ENCODE peak calls at places on chromosomes 11 and 22, in four cellular contexts. One of them, this sample, is unnamed.

GRCh38 chr11:110027627-110028371 is 65.4 kb upstream of the ZC3H12C start:
- DNase-seq in type B pancreatic cell: no peak
- DNase-seq in thoracic aorta: no peak
- DNase-seq in GM10248: no peak
- DNase-seq in this sample: no peak

GRCh38 chr11:119518746-119519382 is 95.9 kb upstream of the THY1 start:
- DNase-seq in type B pancreatic cell: no peak
- DNase-seq in thoracic aorta: no peak
- DNase-seq in GM10248: no peak
- DNase-seq in this sample: no peak

GRCh38 chr11:92886243-92886905 is 83.1 kb upstream of the MTNR1B start:
- DNase-seq in type B pancreatic cell: no peak
- DNase-seq in thoracic aorta: no peak
- DNase-seq in GM10248: peak
- DNase-seq in this sample: no peak

GRCh38 chr11:64741393-64742086 is 2.4 kb downstream of the RASGRP2 start:
- DNase-seq in type B pancreatic cell: no peak
- DNase-seq in thoracic aorta: no peak
- DNase-seq in GM10248: no peak
- DNase-seq in this sample: no peak

GRCh38 chr11:16603890-16604783 is 134.3 kb upstream of the C11orf58 start:
- DNase-seq in type B pancreatic cell: no peak
- DNase-seq in thoracic aorta: no peak
- DNase-seq in GM10248: peak
- DNase-seq in this sample: no peak

GRCh38 chr11:64875369-64876225 is 2.8 kb downstream of the EHD1 start:
- DNase-seq in type B pancreatic cell: no peak
- DNase-seq in thoracic aorta: no peak
- DNase-seq in GM10248: no peak
- DNase-seq in this sample: no peak

GRCh38 chr11:84962018-84962417 is 665.1 kb downstream of the DLG2 start:
- DNase-seq in type B pancreatic cell: no peak
- DNase-seq in thoracic aorta: no peak
- DNase-seq in GM10248: no peak
- DNase-seq in this sample: no peak

GRCh38 chr11:57294225-57295131 is 30.3 kb downstream of the TNKS1BP1 start:
- DNase-seq in type B pancreatic cell: no peak
- DNase-seq in thoracic aorta: no peak
- DNase-seq in GM10248: no peak
- DNase-seq in this sample: no peak

GRCh38 chr11:64792482-64792881 is 10.5 kb downstream of the MAP4K2 start:
- DNase-seq in type B pancreatic cell: no peak
- DNase-seq in thoracic aorta: no peak
- DNase-seq in GM10248: no peak
- DNase-seq in this sample: no peak

GRCh38 chr22:26558246-26558895 is 31.6 kb downstream of the TPST2 start:
- DNase-seq in type B pancreatic cell: no peak
- DNase-seq in thoracic aorta: no peak
- DNase-seq in GM10248: no peak
- DNase-seq in this sample: no peak
- TF ChIP-seq CTCF in type B pancreatic cell: no peak
- TF ChIP-seq CTCF in thoracic aorta: no peak
- TF ChIP-seq CTCF in GM10248: no peak
- TF ChIP-seq CTCF in this sample: no peak

GRCh38 chr11:59801160-59801706 is 9.3 kb downstream of the MRPL16 start:
- DNase-seq in type B pancreatic cell: no peak
- DNase-seq in thoracic aorta: no peak
- DNase-seq in GM10248: no peak
- DNase-seq in this sample: no peak

GRCh38 chr11:59801981-59802638 is 8.5 kb downstream of the MRPL16 start:
- DNase-seq in type B pancreatic cell: no peak
- DNase-seq in thoracic aorta: no peak
- DNase-seq in GM10248: no peak
- DNase-seq in this sample: no peak

GRCh38 chr11:59807047-59807446 is 3.5 kb downstream of the MRPL16 start:
- DNase-seq in type B pancreatic cell: no peak
- DNase-seq in thoracic aorta: no peak
- DNase-seq in GM10248: no peak
- DNase-seq in this sample: no peak

GRCh38 chr11:59800390-59801037 is 10.1 kb downstream of the MRPL16 start:
- DNase-seq in type B pancreatic cell: no peak
- DNase-seq in thoracic aorta: no peak
- DNase-seq in GM10248: no peak
- DNase-seq in this sample: no peak

GRCh38 chr11:59802639-59803176 is 7.9 kb downstream of the MRPL16 start:
- DNase-seq in type B pancreatic cell: no peak
- DNase-seq in thoracic aorta: no peak
- DNase-seq in GM10248: peak
- DNase-seq in this sample: no peak
- TF ChIP-seq CTCF in type B pancreatic cell: peak
- TF ChIP-seq CTCF in thoracic aorta: peak
- TF ChIP-seq CTCF in GM10248: peak
- TF ChIP-seq CTCF in this sample: peak

GRCh38 chr22:30092686-30093085 is 12.4 kb downstream of the HORMAD2 start:
- DNase-seq in type B pancreatic cell: no peak
- DNase-seq in thoracic aorta: no peak
- DNase-seq in GM10248: no peak
- DNase-seq in this sample: no peak

GRCh38 chr22:30087611-30088010 is 7.3 kb downstream of the HORMAD2 start:
- DNase-seq in type B pancreatic cell: no peak
- DNase-seq in thoracic aorta: no peak
- DNase-seq in GM10248: no peak
- DNase-seq in this sample: no peak

GRCh38 chr22:30089655-30089974 is 9.4 kb downstream of the HORMAD2 start:
- DNase-seq in type B pancreatic cell: no peak
- DNase-seq in thoracic aorta: no peak
- DNase-seq in GM10248: no peak
- DNase-seq in this sample: no peak

GRCh38 chr22:30086496-30086895 is 6.2 kb downstream of the HORMAD2 start:
- DNase-seq in type B pancreatic cell: no peak
- DNase-seq in thoracic aorta: no peak
- DNase-seq in GM10248: no peak
- DNase-seq in this sample: no peak

GRCh38 chr22:30088468-30088867 is 8.2 kb downstream of the HORMAD2 start:
- DNase-seq in type B pancreatic cell: no peak
- DNase-seq in thoracic aorta: no peak
- DNase-seq in GM10248: no peak
- DNase-seq in this sample: no peak
- TF ChIP-seq CTCF in type B pancreatic cell: no peak
- TF ChIP-seq CTCF in thoracic aorta: no peak
- TF ChIP-seq CTCF in GM10248: no peak
- TF ChIP-seq CTCF in this sample: no peak

DNA sequence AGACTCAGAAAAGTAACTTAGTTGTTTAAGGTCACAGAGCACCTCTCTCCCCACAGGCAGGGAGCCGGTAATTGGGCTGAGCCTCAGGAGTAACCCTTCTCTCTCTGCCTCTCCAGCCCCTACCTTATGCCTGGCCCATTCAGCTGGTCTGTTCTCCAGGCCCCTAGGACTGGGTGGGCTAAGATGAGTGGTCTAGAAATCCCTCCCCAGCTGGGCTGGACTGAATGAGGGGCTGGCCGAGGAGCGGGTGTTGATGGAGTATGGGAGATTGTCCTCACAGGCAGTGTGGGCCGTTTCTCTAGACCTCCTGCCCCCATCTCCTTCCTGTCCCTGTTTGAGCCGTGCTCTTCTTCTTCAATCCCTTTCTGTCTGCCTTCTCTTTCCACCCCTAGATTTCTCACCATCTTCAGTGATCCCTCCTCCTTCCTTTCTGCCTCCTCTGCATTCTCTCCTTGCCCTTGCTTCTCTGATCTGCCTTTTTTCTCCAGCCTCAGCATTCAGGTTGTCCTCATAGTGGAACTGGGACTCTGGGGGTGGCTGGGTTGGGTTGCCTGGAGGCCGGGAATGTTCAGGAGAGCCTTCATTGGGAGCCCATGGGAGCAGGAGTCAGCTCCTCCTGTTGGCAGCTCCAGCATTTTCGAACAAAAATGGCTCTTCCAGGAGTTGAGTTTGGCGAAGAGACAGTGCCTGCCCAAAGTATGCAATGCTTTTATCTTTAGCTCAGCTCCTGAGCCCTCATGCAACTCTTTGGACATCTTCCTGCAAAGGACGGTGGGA is 7.6 kb downstream of the ST3GAL4 start:
- DNase-seq in type B pancreatic cell: no peak
- DNase-seq in thoracic aorta: no peak
- DNase-seq in GM10248: no peak
- DNase-seq in this sample: no peak
- TF ChIP-seq CTCF in type B pancreatic cell: no peak
- TF ChIP-seq CTCF in thoracic aorta: no peak
- TF ChIP-seq CTCF in GM10248: no peak
- TF ChIP-seq CTCF in this sample: no peak

GRCh38 chr22:21094911-21095772 is 49.4 kb downstream of the LRRC74B start:
- DNase-seq in type B pancreatic cell: no peak
- DNase-seq in thoracic aorta: no peak
- DNase-seq in GM10248: no peak
- DNase-seq in this sample: no peak

GRCh38 chr22:21099578-21099977 is 53.8 kb downstream of the LRRC74B start:
- DNase-seq in type B pancreatic cell: no peak
- DNase-seq in thoracic aorta: no peak
- DNase-seq in GM10248: no peak
- DNase-seq in this sample: no peak

GRCh38 chr22:21100149-21101032 is 54.6 kb downstream of the LRRC74B start:
- DNase-seq in type B pancreatic cell: no peak
- DNase-seq in thoracic aorta: no peak
- DNase-seq in GM10248: no peak
- DNase-seq in this sample: no peak

GRCh38 chr22:21095773-21096107 is 50.0 kb downstream of the LRRC74B start:
- DNase-seq in type B pancreatic cell: no peak
- DNase-seq in thoracic aorta: no peak
- DNase-seq in GM10248: no peak
- DNase-seq in this sample: no peak

GRCh38 chr22:21098099-21098671 is 52.4 kb downstream of the LRRC74B start:
- DNase-seq in type B pancreatic cell: no peak
- DNase-seq in thoracic aorta: no peak
- DNase-seq in GM10248: no peak
- DNase-seq in this sample: no peak
- TF ChIP-seq CTCF in type B pancreatic cell: no peak
- TF ChIP-seq CTCF in thoracic aorta: no peak
- TF ChIP-seq CTCF in GM10248: peak
- TF ChIP-seq CTCF in this sample: no peak

DNA sequence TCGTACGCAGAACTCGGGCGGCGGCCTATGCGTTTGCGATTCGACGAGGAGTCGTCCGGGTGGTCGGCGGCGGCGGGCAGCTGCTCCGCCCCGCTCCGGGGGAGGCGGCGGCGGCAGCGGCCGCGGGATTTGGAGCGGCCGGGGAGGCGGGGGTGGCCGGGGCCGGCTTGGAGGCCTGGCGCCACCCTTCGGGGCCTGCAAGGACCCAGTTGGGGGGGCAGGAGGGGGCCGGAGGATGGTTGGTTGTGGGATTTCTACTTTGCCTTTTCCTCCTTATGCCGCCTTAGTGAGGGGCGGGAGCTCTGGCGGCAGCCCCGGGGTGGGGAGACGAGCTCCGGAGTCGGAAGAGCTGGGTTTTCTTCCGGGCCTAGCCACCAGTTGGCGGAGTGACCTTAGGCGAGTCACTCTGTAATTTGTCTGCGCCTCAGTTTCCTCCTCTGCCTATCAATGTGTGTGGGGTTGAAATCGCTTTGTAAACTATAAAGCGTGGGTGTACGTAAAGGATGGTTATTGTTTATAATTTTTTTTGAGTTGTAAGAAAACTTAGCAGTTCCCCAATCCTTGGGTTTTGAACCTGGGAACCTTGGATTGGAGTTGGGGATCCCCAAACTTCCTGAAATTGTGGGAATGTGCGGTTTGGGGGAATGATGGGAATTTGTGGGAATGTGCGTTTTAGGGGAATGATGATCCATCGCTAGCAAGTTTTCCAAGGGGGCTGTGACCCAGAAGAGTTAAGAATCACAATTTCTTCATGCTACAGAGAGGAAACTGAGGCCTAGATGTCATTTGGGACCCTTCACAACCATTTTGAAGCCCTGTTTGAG is 679 bp downstream of the TUG1 start:
- DNase-seq in type B pancreatic cell: peak
- DNase-seq in thoracic aorta: no peak
- DNase-seq in GM10248: peak
- DNase-seq in this sample: no peak
- TF ChIP-seq CTCF in type B pancreatic cell: peak
- TF ChIP-seq CTCF in thoracic aorta: no peak
- TF ChIP-seq CTCF in GM10248: no peak
- TF ChIP-seq CTCF in this sample: peak

GRCh38 chr22:48943567-48944432 is 883.9 kb downstream of the BRD1 start:
- DNase-seq in type B pancreatic cell: peak
- DNase-seq in thoracic aorta: no peak
- DNase-seq in GM10248: peak
- DNase-seq in this sample: peak
- TF ChIP-seq CTCF in type B pancreatic cell: peak
- TF ChIP-seq CTCF in thoracic aorta: peak
- TF ChIP-seq CTCF in GM10248: peak
- TF ChIP-seq CTCF in this sample: peak

GRCh38 chr11:120985718-120986569 is 38.0 kb upstream of the TBCEL start:
- DNase-seq in type B pancreatic cell: no peak
- DNase-seq in thoracic aorta: no peak
- DNase-seq in GM10248: peak
- DNase-seq in this sample: no peak
- TF ChIP-seq CTCF in type B pancreatic cell: peak
- TF ChIP-seq CTCF in thoracic aorta: peak
- TF ChIP-seq CTCF in GM10248: peak
- TF ChIP-seq CTCF in this sample: no peak

This sample was measured in osteocyte.